ENCODE peak calls at places on chromosomes 1 and 21, in six cellular contexts. D, L, A, N, S and O are unnamed samples.

GRCh38 chr1:226064168-226064815 is 1.8 kb downstream of the H3-3A start:
- DNase-seq in L (no peak), N (no peak), S (no peak), A (no peak), D (no peak), O (no peak)

GRCh38 chr1:112735752-112736151 is 20.6 kb upstream of the PPM1J start:
- DNase-seq in S (no peak), L (peak), N (no peak), D (no peak), A (no peak), O (peak)

GRCh38 chr1:162056043-162056442 is 13.4 kb upstream of the NOS1AP start:
- DNase-seq in S (peak), N (peak), D (peak), A (peak), L (peak), O (peak)

GRCh38 chr1:59150537-59151386 is 146.1 kb upstream of the FGGY start:
- DNase-seq in L (peak), S (no peak), D (peak), N (no peak), A (peak), O (peak)

GRCh38 chr1:171984850-171985485 is 143.7 kb downstream of the DNM3 start:
- DNase-seq in D (no peak), S (no peak), N (no peak), L (peak), A (no peak), O (peak)

GRCh38 chr1:29453502-29454240 is 217.3 kb downstream of the PTPRU start:
- DNase-seq in A (no peak), D (peak), S (peak), N (no peak), L (peak), O (peak)

GRCh38 chr1:217137210-217137871 is 414.1 kb upstream of the ESRRG start:
- DNase-seq in A (no peak), S (peak), N (no peak), D (no peak), L (no peak), O (no peak)

GRCh38 chr1:103960045-103960444 is 210.3 kb downstream of the AMY1C start:
- DNase-seq in N (no peak), A (no peak), S (no peak), L (no peak), D (no peak), O (no peak)

GRCh38 chr1:203116048-203116810 is 11.3 kb upstream of the ADORA1 start:
- DNase-seq in L (no peak), D (no peak), A (no peak), S (no peak), N (no peak), O (no peak)

GRCh38 chr1:153400244-153400643 is 9.4 kb upstream of the S100A8 start:
- DNase-seq in S (peak), A (no peak), L (no peak), D (no peak), N (no peak), O (no peak)

GRCh38 chr21:45972716-45973474 is 8.7 kb upstream of the COL6A1 start:
- DNase-seq in L (no peak), N (peak), A (no peak), D (no peak), S (peak), O (no peak)

GRCh38 chr1:177311111-177311510 is 140.4 kb downstream of the BRINP2 start:
- DNase-seq in D (no peak), L (no peak), N (no peak), S (no peak), A (no peak), O (no peak)

GRCh38 chr1:94017155-94017829 is 103.7 kb downstream of the ABCA4 start:
- DNase-seq in A (no peak), N (no peak), L (no peak), D (no peak), S (no peak), O (no peak)

GRCh38 chr1:204074274-204075115 is 1.6 kb downstream of the SOX13 start:
- DNase-seq in N (peak), S (peak), A (peak), D (no peak), L (peak), O (no peak)

GRCh38 chr1:110183642-110184167 is 26.4 kb upstream of the KCNC4 start:
- DNase-seq in N (no peak), A (no peak), L (no peak), S (no peak), D (no peak), O (no peak)